ENCODE peak calls at places on chromosomes 16 and 17, in six cellular contexts. One of them, this sample, is unnamed.

GRCh38 chr16:19746561-19746960 is 28.5 kb downstream of the IQCK start:
- DNase-seq in aorta: no peak
- DNase-seq in A549: no peak
- DNase-seq in CD4-positive, alpha-beta memory T cell: no peak
- DNase-seq in OCI-LY7: no peak
- DNase-seq in pancreas: no peak
- DNase-seq in this sample: no peak

GRCh38 chr17:49224198-49224996 is 6.2 kb downstream of the PHOSPHO1 start:
- DNase-seq in aorta: no peak
- DNase-seq in A549: no peak
- DNase-seq in CD4-positive, alpha-beta memory T cell: peak; percentile 62
- DNase-seq in OCI-LY7: peak; percentile 49
- DNase-seq in pancreas: no peak
- DNase-seq in this sample: peak; percentile 35

GRCh38 chr16:78563905-78564304 is 464.5 kb downstream of the WWOX start:
- DNase-seq in aorta: no peak
- DNase-seq in A549: no peak
- DNase-seq in CD4-positive, alpha-beta memory T cell: no peak
- DNase-seq in OCI-LY7: no peak
- DNase-seq in pancreas: no peak
- DNase-seq in this sample: no peak

GRCh38 chr16:83068686-83069085 is 441.9 kb downstream of the CDH13 start:
- DNase-seq in aorta: no peak
- DNase-seq in A549: no peak
- DNase-seq in CD4-positive, alpha-beta memory T cell: no peak
- DNase-seq in OCI-LY7: no peak
- DNase-seq in pancreas: no peak
- DNase-seq in this sample: no peak

GRCh38 chr16:67459858-67460144 is 21.2 kb downstream of the ATP6V0D1 start:
- DNase-seq in aorta: no peak
- DNase-seq in A549: no peak
- DNase-seq in CD4-positive, alpha-beta memory T cell: no peak
- DNase-seq in OCI-LY7: no peak
- DNase-seq in pancreas: no peak
- DNase-seq in this sample: no peak

GRCh38 chr17:28707339-28707720 is 4.4 kb downstream of the PROCA1 start:
- DNase-seq in aorta: no peak
- DNase-seq in A549: no peak
- DNase-seq in CD4-positive, alpha-beta memory T cell: no peak
- DNase-seq in OCI-LY7: no peak
- DNase-seq in pancreas: no peak
- DNase-seq in this sample: no peak

GRCh38 chr16:87457724-87458423 is 35.0 kb downstream of the ZCCHC14 start:
- DNase-seq in aorta: no peak
- DNase-seq in A549: peak; percentile 36
- DNase-seq in CD4-positive, alpha-beta memory T cell: no peak
- DNase-seq in OCI-LY7: no peak
- DNase-seq in pancreas: no peak
- DNase-seq in this sample: no peak

GRCh38 chr17:8393470-8394231 is 4.0 kb downstream of the RNF222 start:
- DNase-seq in aorta: peak; percentile 42
- DNase-seq in A549: no peak
- DNase-seq in CD4-positive, alpha-beta memory T cell: peak; percentile 54
- DNase-seq in OCI-LY7: peak; percentile 71
- DNase-seq in pancreas: no peak
- DNase-seq in this sample: peak; percentile 15

GRCh38 chr16:10738231-10739077 is 5.2 kb upstream of the NUBP1 start:
- DNase-seq in aorta: peak; percentile 83
- DNase-seq in A549: peak; percentile 84
- DNase-seq in CD4-positive, alpha-beta memory T cell: no peak
- DNase-seq in OCI-LY7: peak; percentile 27
- DNase-seq in pancreas: no peak
- DNase-seq in this sample: no peak

GRCh38 chr17:64164592-64165285 is 34.8 kb upstream of the ERN1 start:
- DNase-seq in aorta: no peak
- DNase-seq in A549: no peak
- DNase-seq in CD4-positive, alpha-beta memory T cell: no peak
- DNase-seq in OCI-LY7: no peak
- DNase-seq in pancreas: no peak
- DNase-seq in this sample: no peak

GRCh38 chr16:89319883-89320716 is 102.6 kb downstream of the ZNF778 start:
- DNase-seq in aorta: peak; percentile 82
- DNase-seq in A549: peak; percentile 79
- DNase-seq in CD4-positive, alpha-beta memory T cell: no peak
- DNase-seq in OCI-LY7: no peak
- DNase-seq in pancreas: no peak
- DNase-seq in this sample: peak; percentile 75

GRCh38 chr17:64223931-64224657 is 39.0 kb downstream of the TEX2 start:
- DNase-seq in aorta: no peak
- DNase-seq in A549: no peak
- DNase-seq in CD4-positive, alpha-beta memory T cell: no peak
- DNase-seq in OCI-LY7: no peak
- DNase-seq in pancreas: no peak
- DNase-seq in this sample: no peak

GRCh38 chr17:3865166-3865565 is 19.1 kb upstream of the NCBP3 start:
- DNase-seq in aorta: peak; percentile 76
- DNase-seq in A549: no peak
- DNase-seq in CD4-positive, alpha-beta memory T cell: no peak
- DNase-seq in OCI-LY7: no peak
- DNase-seq in pancreas: no peak
- DNase-seq in this sample: peak; percentile 66

GRCh38 chr17:14775761-14776492 is 475.0 kb downstream of the HS3ST3B1 start:
- DNase-seq in aorta: no peak
- DNase-seq in A549: no peak
- DNase-seq in CD4-positive, alpha-beta memory T cell: no peak
- DNase-seq in OCI-LY7: no peak
- DNase-seq in pancreas: no peak
- DNase-seq in this sample: no peak

DNA sequence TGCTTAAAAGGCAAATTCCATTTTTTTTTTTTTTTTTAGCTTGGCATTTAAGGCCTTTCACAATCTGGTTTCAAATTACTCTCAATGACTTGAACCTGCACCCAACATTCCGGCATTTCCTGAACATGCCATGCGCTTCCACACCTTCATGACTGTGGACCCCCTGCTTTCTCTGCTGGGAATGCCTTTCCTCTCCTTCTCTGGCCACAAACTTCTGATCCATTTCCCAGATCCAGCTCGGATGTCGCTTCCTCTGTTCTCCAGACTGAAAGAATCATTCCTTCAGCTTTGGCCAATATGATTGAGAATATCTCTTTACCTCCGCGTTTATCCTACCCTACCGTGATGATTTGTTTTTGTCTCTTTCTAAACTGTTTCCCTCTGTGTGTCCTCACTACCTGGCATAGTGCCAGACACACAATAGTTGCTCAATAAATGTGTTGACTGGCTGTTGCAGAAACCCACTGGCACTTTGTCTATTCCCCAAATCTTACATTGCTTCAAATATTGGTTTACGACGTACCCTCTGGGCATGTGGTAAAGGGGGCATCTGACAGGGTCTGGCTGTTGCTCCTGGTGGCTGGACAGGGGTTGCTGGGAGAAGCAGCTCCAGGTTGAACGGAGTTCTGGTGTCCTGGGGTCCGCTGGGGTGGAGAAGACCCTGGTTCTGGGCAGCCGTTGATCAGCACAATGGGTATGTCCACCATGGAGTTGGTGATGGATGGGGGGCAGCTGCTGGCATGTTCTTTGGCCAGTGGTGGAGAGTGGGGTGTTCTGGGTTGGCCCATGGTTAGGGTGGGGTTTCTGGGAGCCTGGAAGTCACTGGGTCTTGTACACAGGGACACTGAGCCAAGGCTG is 14.7 kb downstream of the TNS4 start:
- DNase-seq in aorta: no peak
- DNase-seq in A549: peak; percentile 35
- DNase-seq in CD4-positive, alpha-beta memory T cell: no peak
- DNase-seq in OCI-LY7: no peak
- DNase-seq in pancreas: no peak
- DNase-seq in this sample: no peak
- H3K4me1 ChIP-seq in aorta: no peaks in the 10 kb centered on the region
- H3K4me1 ChIP-seq in A549: peaks cover 98% of the 10 kb centered on the region
- H3K4me1 ChIP-seq in CD4-positive, alpha-beta memory T cell: peaks cover 84% of the 10 kb centered on the region
- H3K4me1 ChIP-seq in OCI-LY7: peaks cover 26% of the 10 kb centered on the region
- H3K4me1 ChIP-seq in pancreas: no peaks in the 10 kb centered on the region
- H3K4me1 ChIP-seq in this sample: peaks cover 5% of the 10 kb centered on the region

DNA sequence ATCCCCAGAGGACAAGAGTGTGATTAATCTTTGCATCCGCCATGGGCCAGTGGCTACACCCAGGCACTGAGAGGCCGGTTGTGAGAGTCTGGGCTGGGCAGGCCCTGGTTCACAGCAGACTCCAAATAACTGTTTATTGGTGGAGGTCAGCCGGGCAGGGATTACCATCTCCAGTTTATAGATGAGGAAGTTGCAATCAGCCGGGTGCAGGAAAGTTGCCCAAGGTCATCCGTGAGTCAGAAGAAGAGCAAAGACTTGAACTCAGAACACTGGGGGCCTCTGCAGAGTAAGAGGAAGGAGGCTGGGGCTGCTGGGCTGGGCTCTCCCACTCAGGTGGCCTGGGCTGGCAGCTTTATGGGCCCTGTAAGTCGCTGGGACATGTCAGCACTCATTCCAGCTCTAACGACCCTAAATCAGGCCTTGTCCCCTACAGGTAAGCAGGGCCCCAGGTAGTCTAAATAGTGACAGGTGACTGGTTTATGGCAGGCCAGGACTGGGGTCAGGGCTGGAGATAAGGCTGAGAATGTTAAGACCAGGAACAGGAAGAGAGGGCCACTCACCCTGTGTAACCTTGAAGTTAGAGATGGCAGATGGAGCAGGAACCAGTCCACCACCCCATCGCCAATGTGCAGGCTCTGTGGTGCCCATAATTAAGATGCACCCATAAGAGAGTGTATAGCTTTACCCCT is 2.1 kb upstream of the CA4 start:
- DNase-seq in aorta: no peak
- DNase-seq in A549: no peak
- DNase-seq in CD4-positive, alpha-beta memory T cell: no peak
- DNase-seq in OCI-LY7: no peak
- DNase-seq in pancreas: no peak
- DNase-seq in this sample: no peak
- H3K4me1 ChIP-seq in aorta: no peaks in the 10 kb centered on the region
- H3K4me1 ChIP-seq in A549: peaks cover 26% of the 10 kb centered on the region
- H3K4me1 ChIP-seq in CD4-positive, alpha-beta memory T cell: peaks cover 24% of the 10 kb centered on the region
- H3K4me1 ChIP-seq in OCI-LY7: peaks cover 17% of the 10 kb centered on the region
- H3K4me1 ChIP-seq in pancreas: no peaks in the 10 kb centered on the region
- H3K4me1 ChIP-seq in this sample: peaks cover 12% of the 10 kb centered on the region

DNA sequence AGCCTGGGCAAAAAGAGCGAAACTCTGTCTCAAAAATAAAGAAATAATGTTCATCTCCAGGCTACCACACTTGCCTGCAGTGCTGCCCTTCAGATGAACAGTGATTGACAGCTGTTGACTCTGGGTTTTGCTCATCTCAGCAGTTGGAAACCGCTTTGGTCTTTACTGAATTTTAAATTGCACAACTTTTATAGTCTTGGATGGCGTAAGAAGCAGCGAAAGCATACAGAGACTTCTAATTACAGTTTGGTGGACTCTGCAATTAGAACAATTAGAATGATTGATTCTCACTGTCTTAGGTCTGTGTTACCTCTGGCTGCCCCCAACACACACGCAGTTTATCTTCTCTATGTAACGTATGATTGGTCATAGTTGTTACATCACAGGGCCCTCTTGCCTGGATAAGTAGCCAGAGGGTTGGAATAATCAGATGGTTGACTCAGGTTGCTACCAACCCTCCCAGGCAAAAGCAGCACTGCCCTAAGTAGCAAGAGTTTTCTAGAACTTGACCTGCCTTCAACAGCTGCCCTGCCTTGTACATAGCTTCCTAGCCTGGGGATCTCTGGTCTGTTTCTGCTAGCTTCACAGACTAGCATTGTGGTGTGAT is 1.8 kb upstream of the NAT9 start:
- DNase-seq in aorta: no peak
- DNase-seq in A549: no peak
- DNase-seq in CD4-positive, alpha-beta memory T cell: no peak
- DNase-seq in OCI-LY7: no peak
- DNase-seq in pancreas: no peak
- DNase-seq in this sample: no peak
- H3K4me1 ChIP-seq in aorta: no peaks in the 10 kb centered on the region
- H3K4me1 ChIP-seq in A549: peaks cover 31% of the 10 kb centered on the region
- H3K4me1 ChIP-seq in CD4-positive, alpha-beta memory T cell: peaks cover 78% of the 10 kb centered on the region
- H3K4me1 ChIP-seq in OCI-LY7: peaks cover 26% of the 10 kb centered on the region
- H3K4me1 ChIP-seq in pancreas: no peaks in the 10 kb centered on the region
- H3K4me1 ChIP-seq in this sample: peaks cover 65% of the 10 kb centered on the region

GRCh38 chr16:21158208-21159110 is at the start of gene LDAF1:
- DNase-seq in aorta: peak; percentile 92
- DNase-seq in A549: peak; percentile 64
- DNase-seq in CD4-positive, alpha-beta memory T cell: peak; percentile 72
- DNase-seq in OCI-LY7: peak; percentile 85
- DNase-seq in pancreas: peak; percentile 84
- DNase-seq in this sample: peak; percentile 89

GRCh38 chr16:21160276-21160675 is 1.8 kb downstream of the LDAF1 start:
- DNase-seq in aorta: no peak
- DNase-seq in A549: no peak
- DNase-seq in CD4-positive, alpha-beta memory T cell: no peak
- DNase-seq in OCI-LY7: no peak
- DNase-seq in pancreas: no peak
- DNase-seq in this sample: no peak

GRCh38 chr16:21161211-21161610 is 2.7 kb downstream of the LDAF1 start:
- DNase-seq in aorta: no peak
- DNase-seq in A549: no peak
- DNase-seq in CD4-positive, alpha-beta memory T cell: no peak
- DNase-seq in OCI-LY7: no peak
- DNase-seq in pancreas: no peak
- DNase-seq in this sample: no peak

GRCh38 chr16:21157632-21158031 is 842 bp upstream of the LDAF1 start:
- DNase-seq in aorta: no peak
- DNase-seq in A549: no peak
- DNase-seq in CD4-positive, alpha-beta memory T cell: no peak
- DNase-seq in OCI-LY7: no peak
- DNase-seq in pancreas: no peak
- DNase-seq in this sample: no peak

DNA sequence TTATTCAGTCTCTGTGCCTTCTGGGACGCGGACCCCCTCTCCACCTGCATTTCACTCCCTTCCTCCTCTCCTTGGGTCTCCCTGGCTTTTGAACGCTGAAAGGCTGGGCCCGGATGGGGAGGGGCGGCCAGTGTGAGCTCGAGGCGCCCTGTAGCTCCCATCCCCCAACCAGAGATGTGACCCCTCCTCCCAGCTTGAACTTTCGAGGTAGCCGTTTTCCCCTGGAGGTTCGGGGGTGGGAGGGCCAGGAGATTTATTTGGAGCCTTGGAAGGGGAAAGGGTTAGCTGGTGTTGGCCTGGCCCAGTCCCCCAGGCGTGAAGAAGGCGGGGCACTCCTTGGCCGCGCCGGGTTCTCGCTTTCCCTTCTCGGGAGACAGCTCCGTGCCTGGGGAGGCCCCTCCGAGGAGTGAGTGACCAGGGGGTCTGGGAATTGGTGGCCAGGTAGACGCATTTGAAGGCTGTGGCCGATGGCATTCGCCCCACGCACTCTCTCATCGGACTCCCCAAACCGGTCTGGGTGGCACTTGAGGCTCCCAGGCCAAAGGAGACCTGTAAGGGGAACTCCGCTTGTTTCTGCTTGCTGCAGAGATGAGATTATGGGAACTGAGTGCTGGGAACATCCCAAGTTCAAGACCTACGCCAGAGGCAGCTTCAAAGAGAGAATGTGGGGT is 942 bp downstream of the LDAF1 start:
- DNase-seq in aorta: peak; percentile 61
- DNase-seq in A549: no peak
- DNase-seq in CD4-positive, alpha-beta memory T cell: peak; percentile 20
- DNase-seq in OCI-LY7: peak; percentile 46
- DNase-seq in pancreas: peak; percentile 60
- DNase-seq in this sample: peak; percentile 76
- H3K4me1 ChIP-seq in aorta: no peaks in the 10 kb centered on the region
- H3K4me1 ChIP-seq in A549: peaks cover 25% of the 10 kb centered on the region
- H3K4me1 ChIP-seq in CD4-positive, alpha-beta memory T cell: peaks cover 17% of the 10 kb centered on the region
- H3K4me1 ChIP-seq in OCI-LY7: peaks cover 17% of the 10 kb centered on the region
- H3K4me1 ChIP-seq in pancreas: peaks cover 19% of the 10 kb centered on the region
- H3K4me1 ChIP-seq in this sample: peaks cover 11% of the 10 kb centered on the region

GRCh38 chr17:75694536-75694935 is 26.7 kb upstream of the ITGB4 start:
- DNase-seq in aorta: no peak
- DNase-seq in A549: no peak
- DNase-seq in CD4-positive, alpha-beta memory T cell: no peak
- DNase-seq in OCI-LY7: no peak
- DNase-seq in pancreas: no peak
- DNase-seq in this sample: no peak
- H3K4me1 ChIP-seq in aorta: no peaks in the 10 kb centered on the region
- H3K4me1 ChIP-seq in A549: peaks cover 100% of the 10 kb centered on the region
- H3K4me1 ChIP-seq in CD4-positive, alpha-beta memory T cell: peaks cover 3% of the 10 kb centered on the region
- H3K4me1 ChIP-seq in OCI-LY7: peaks cover 23% of the 10 kb centered on the region
- H3K4me1 ChIP-seq in pancreas: peaks cover 37% of the 10 kb centered on the region
- H3K4me1 ChIP-seq in this sample: peaks cover 63% of the 10 kb centered on the region